ENCODE peak calls at places on chromosome 1, in four cellular contexts. J is kidney tubule cell, S is foreskin fibroblast, R is GM12891. W is an unnamed sample.

GRCh38 chr1:37035014-37035686 is 835 bp upstream of the GRIK3 start:
- DNase-seq in S (no peak), J (no peak), R (no peak), W (no peak)

GRCh38 chr1:205147191-205147590 is 25.4 kb upstream of the RBBP5 start:
- DNase-seq in R (no peak), J (peak), S (peak), W (peak)

GRCh38 chr1:172144445-172145060 is 275.9 kb upstream of the C1orf105 start:
- DNase-seq in R (no peak), S (peak), J (no peak), W (no peak)

GRCh38 chr1:183164963-183165362 is 21.1 kb upstream of the LAMC2 start:
- DNase-seq in S (no peak), J (peak), R (no peak), W (peak)

GRCh38 chr1:151472852-151473731 is 13.8 kb upstream of the POGZ start:
- DNase-seq in R (no peak), J (peak), S (peak), W (peak)

GRCh38 chr1:39960461-39960958 is 5.6 kb downstream of the MFSD2A start:
- DNase-seq in S (no peak), J (peak), R (peak), W (no peak)

GRCh38 chr1:119808491-119808890 is 2.8 kb downstream of the REG4 start:
- DNase-seq in R (no peak), S (peak), J (peak), W (no peak)

GRCh38 chr1:20729155-20729931 is 3.2 kb downstream of the SH2D5 start:
- DNase-seq in J (no peak), R (no peak), S (no peak), W (no peak)

GRCh38 chr1:203702130-203702577 is 62.8 kb upstream of the LAX1 start:
- DNase-seq in J (peak), R (peak), S (peak), W (peak)

GRCh38 chr1:219666242-219666641 is 53.3 kb upstream of the ZC3H11B start:
- DNase-seq in S (peak), R (no peak), J (no peak), W (no peak)

GRCh38 chr1:155643230-155643629 is 33.2 kb downstream of the MSTO1 start:
- DNase-seq in J (no peak), S (no peak), R (no peak), W (no peak)

GRCh38 chr1:221777434-221778072 is 35.7 kb upstream of the DUSP10 start:
- DNase-seq in S (no peak), R (no peak), J (no peak), W (no peak)

GRCh38 chr1:111448482-111448917 is 556 bp downstream of the WDR77 start:
- DNase-seq in R (no peak), J (peak), S (peak), W (no peak)

GRCh38 chr1:232845521-232845920 is 40.3 kb downstream of the MAP10 start:
- DNase-seq in J (no peak), S (no peak), R (no peak), W (no peak)

GRCh38 chr1:219837274-219837993 is 90.9 kb downstream of the SLC30A10 start:
- DNase-seq in J (peak), R (peak), S (peak), W (peak)

GRCh38 chr1:170678196-170678595 is 14.3 kb downstream of the PRRX1 start:
- DNase-seq in S (peak), J (no peak), R (no peak), W (no peak)

GRCh38 chr1:31795801-31796621 is 19.8 kb downstream of the SPOCD1 start:
- DNase-seq in J (peak), S (peak), R (no peak), W (no peak)

GRCh38 chr1:166489356-166489669 is 322.5 kb upstream of the FAM78B start:
- DNase-seq in R (no peak), S (no peak), J (no peak), W (no peak)

GRCh38 chr1:33972676-33973395 is 109.0 kb downstream of the HMGB4 start:
- DNase-seq in S (no peak), J (peak), R (no peak), W (no peak)

GRCh38 chr1:206037521-206037920 is 13.8 kb upstream of the CTSE start:
- DNase-seq in R (no peak), S (no peak), J (no peak), W (no peak)

GRCh38 chr1:7294636-7295035 is 476.5 kb upstream of the VAMP3 start:
- DNase-seq in R (no peak), J (no peak), S (no peak), W (no peak)

W was measured in Caki2.